ENCODE peak calls at places on chromosomes 16 and 17, in six cellular contexts. Y is lung; Q is psoas muscle; R is CD4-positive, alpha-beta T cell; J is mesothelial cell of epicardium; P is D721Med. E is an unnamed sample.

GRCh38 chr17:77407321-77408277 is 266.8 kb downstream of the SEC14L1 start:
- DNase-seq in P (no peak), R (no peak), Y (no peak), Q (no peak), J (no peak), E (no peak)

GRCh38 chr16:14011846-14012245 is 59.3 kb upstream of the MRTFB start:
- DNase-seq in Q (peak; percentile 62), J (no peak), R (no peak), P (no peak), Y (no peak), E (no peak)

GRCh38 chr16:50155925-50156324 is 2.8 kb downstream of the TENT4B start:
- DNase-seq in Q (no peak), J (no peak), R (no peak), Y (no peak), P (no peak), E (no peak)

GRCh38 chr16:81623365-81624102 is 155.6 kb upstream of the PLCG2 start:
- DNase-seq in P (no peak), Y (no peak), R (peak; percentile 62), J (no peak), Q (no peak), E (no peak)

GRCh38 chr17:36667922-36668321 is 66.5 kb downstream of the MRM1 start:
- DNase-seq in Q (no peak), J (no peak), P (no peak), R (no peak), Y (no peak), E (no peak)

GRCh38 chr17:58310511-58311428 is 17.8 kb downstream of the TSPOAP1 start:
- DNase-seq in R (no peak), P (peak; percentile 21), Q (no peak), Y (peak; percentile 11), J (no peak), E (no peak)

GRCh38 chr17:47277921-47278320 is 24.3 kb downstream of the ITGB3 start:
- DNase-seq in Q (no peak), R (no peak), J (no peak), Y (no peak), P (no peak), E (no peak)

GRCh38 chr16:9469512-9469911 is 378.1 kb downstream of the HAPSTR1 start:
- DNase-seq in P (no peak), Y (no peak), R (no peak), Q (no peak), J (no peak), E (no peak)

GRCh38 chr17:40645932-40646331 is 1.7 kb downstream of the SMARCE1 start:
- DNase-seq in Y (no peak), P (no peak), R (no peak), J (no peak), Q (no peak), E (no peak)

GRCh38 chr17:81400154-81400938 is 5.1 kb downstream of the BAHCC1 start:
- DNase-seq in J (no peak), Y (no peak), P (peak; percentile 68), R (no peak), Q (peak; percentile 84), E (no peak)

GRCh38 chr16:68668266-68668665 is 23.2 kb downstream of the CDH3 start:
- DNase-seq in P (no peak), Q (no peak), R (no peak), J (no peak), Y (no peak), E (no peak)

GRCh38 chr17:80646328-80646727 is 101.7 kb downstream of the RPTOR start:
- DNase-seq in Y (no peak), J (no peak), P (no peak), Q (no peak), R (no peak), E (no peak)

GRCh38 chr17:71115669-71115972 is 946.3 kb downstream of the KCNJ2 start:
- DNase-seq in P (no peak), R (no peak), Q (no peak), J (no peak), Y (no peak), E (no peak)

GRCh38 chr16:17252064-17252463 is 218.7 kb downstream of the XYLT1 start:
- DNase-seq in P (no peak), Q (no peak), Y (no peak), J (no peak), R (no peak), E (no peak)

GRCh38 chr17:46809110-46809571 is 9.4 kb downstream of the WNT3 start:
- DNase-seq in P (no peak), R (no peak), J (no peak), Y (no peak), Q (no peak), E (no peak)

GRCh38 chr16:57760357-57761160 is 25.0 kb downstream of the KATNB1 start:
- DNase-seq in J (no peak), Q (peak; percentile 28), R (no peak), Y (no peak), P (no peak), E (no peak)

GRCh38 chr17:54903375-54903774 is 2.7 kb downstream of the TOM1L1 start:
- DNase-seq in Q (peak; percentile 49), J (no peak), R (no peak), P (no peak), Y (peak; percentile 46), E (no peak)

GRCh38 chr16:4142268-4142667 is 26.0 kb upstream of the ADCY9 start:
- DNase-seq in R (peak; percentile 34), Y (no peak), P (no peak), J (no peak), Q (no peak), E (peak; percentile 64)
- TF ChIP-seq CTCF in R (no peak), Y (no peak), P (no peak), J (no peak), Q (no peak), E (no peak)

DNA sequence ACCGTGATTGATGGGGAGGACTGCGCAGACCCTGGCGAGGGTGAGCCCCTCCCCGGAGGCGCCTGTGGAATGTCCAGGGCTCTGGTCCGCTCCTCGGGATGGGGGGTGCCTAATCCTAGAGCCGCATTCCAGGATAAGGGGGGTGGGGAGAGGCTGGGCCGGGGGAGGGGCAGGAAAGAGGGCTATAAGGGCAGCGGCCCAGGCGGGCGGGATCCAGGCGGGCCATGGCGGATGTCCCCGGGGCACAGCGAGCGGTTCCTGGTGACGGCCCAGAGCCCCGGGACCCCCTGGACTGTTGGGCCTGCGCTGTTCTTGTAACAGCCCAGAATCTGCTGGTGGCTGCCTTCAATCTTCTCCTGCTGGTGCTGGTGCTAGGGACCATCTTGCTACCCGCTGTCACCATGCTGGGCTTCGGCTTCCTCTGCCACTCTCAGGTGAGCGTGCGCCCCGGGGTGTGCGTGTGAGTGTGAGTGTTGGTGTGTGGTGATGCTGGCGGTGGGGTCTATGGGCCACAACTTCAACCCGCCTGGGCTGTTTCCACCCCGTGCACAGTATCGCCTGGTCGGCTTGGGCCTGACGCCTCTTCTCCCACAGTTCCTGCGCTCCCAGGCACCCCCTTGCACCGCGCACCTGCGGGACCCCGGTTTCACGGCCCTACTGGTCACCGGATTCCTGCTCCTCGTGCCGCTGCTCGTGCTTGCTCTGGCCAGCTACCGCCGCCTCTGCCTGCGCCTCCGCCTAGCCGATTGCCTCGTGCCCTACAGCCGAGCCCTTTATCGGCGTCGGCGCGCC is at the start of gene TMEM88:
- DNase-seq in Y (no peak), P (no peak), J (no peak), R (no peak), Q (peak; percentile 64), E (peak; percentile 48)
- TF ChIP-seq CTCF in Y (no peak), P (no peak), J (no peak), R (no peak), Q (no peak), E (no peak)

GRCh38 chr17:34081269-34081668 is 173.8 kb upstream of the CCL2 start:
- DNase-seq in P (no peak), J (no peak), R (no peak), Y (no peak), Q (no peak), E (no peak)
- TF ChIP-seq CTCF in P (peak; percentile 65), J (no peak), R (no peak), Y (no peak), Q (no peak), E (peak; percentile 26)

DNA sequence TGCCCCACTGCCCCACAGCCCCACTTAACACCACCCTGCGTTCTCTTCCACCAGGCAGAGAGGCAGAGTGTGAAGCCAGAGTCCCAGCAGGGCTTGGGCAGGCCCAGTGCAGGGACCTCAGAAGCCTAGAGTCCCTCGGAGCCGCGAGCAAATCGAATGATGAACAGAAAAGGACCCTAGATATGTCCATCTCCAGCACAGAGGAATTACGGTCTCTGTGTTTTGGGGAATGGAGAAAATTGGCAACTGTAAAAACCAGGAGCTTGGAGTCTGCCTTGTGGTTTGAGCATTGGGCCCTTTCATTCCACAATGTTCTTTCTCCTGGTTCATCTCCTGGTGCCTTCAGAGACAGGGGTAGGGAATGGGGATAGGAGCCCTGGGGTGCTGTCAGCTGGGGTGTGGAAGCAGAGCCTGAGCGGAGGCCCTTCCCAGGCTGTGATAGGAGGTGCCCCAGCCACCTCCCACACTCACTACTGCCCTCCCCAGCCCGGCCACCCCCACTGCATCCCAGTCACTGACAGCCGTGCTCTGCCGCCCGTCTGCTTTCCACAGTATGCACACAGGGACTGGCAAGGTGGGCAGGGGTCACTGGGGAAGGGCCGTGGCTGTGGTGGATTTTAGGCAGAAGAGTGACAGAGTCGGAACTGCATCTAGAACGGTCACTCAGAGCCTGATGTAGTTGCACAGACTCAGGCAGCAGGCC is 26.7 kb downstream of the TBX4 start:
- DNase-seq in P (no peak), R (no peak), Q (no peak), Y (no peak), J (peak; percentile 8), E (no peak)
- TF ChIP-seq CTCF in P (no peak), R (no peak), Q (no peak), Y (no peak), J (no peak), E (no peak)

GRCh38 chr16:2019500-2019899 is at the start of gene NPW:
- DNase-seq in R (no peak), Y (no peak), Q (no peak), J (no peak), P (peak; percentile 73), E (no peak)

GRCh38 chr16:2013527-2013926 is 3.9 kb upstream of the ZNF598 start:
- DNase-seq in Q (peak; percentile 42), R (no peak), Y (no peak), P (no peak), J (no peak), E (no peak)

GRCh38 chr16:2015117-2015946 is 4.3 kb upstream of the NPW start:
- DNase-seq in P (no peak), Q (peak; percentile 46), R (no peak), J (no peak), Y (no peak), E (no peak)

GRCh38 chr16:2015947-2016208 is 3.7 kb upstream of the NPW start:
- DNase-seq in R (no peak), Q (peak; percentile 35), J (no peak), P (no peak), Y (no peak), E (no peak)

GRCh38 chr16:2016407-2016922 is 3.1 kb upstream of the NPW start:
- DNase-seq in J (no peak), Y (no peak), Q (peak; percentile 47), P (no peak), R (no peak), E (no peak)
- TF ChIP-seq CTCF in J (peak; percentile 22), Y (peak; percentile 4), Q (peak; percentile 13), P (peak; percentile 23), R (peak; percentile 33), E (peak; percentile 54)

E was measured in CD14-positive monocyte.